ENCODE peak calls at places on chromosomes 4 and X, in four cellular contexts. R is ELF-1, B is M059J, C is RWPE1. Z is an unnamed sample.

GRCh38 chrX:51336584-51336983 is 4.0 kb downstream of the NUDT10 start:
- DNase-seq in R (peak), B (peak), C (peak), Z (no peak)

GRCh38 chr4:104365618-104366017 is 129.1 kb downstream of the CXXC4 start:
- DNase-seq in R (no peak), B (no peak), C (no peak), Z (no peak)

GRCh38 chr4:186757696-186758330 is 34.2 kb upstream of the FAT1 start:
- DNase-seq in R (no peak), B (no peak), C (no peak), Z (no peak)

GRCh38 chr4:185112104-185112503 is 31.0 kb upstream of the SLC25A4 start:
- DNase-seq in R (peak), B (peak), C (peak), Z (no peak)

GRCh38 chr4:185096032-185096653 is 46.9 kb upstream of the SLC25A4 start:
- DNase-seq in R (no peak), B (peak), C (peak), Z (no peak)

GRCh38 chrX:107355533-107355932 is 93.9 kb upstream of the FRMPD3 start:
- DNase-seq in R (peak), B (no peak), C (no peak), Z (no peak)

GRCh38 chr4:93002240-93002639 is 698.5 kb downstream of the GRID2 start:
- DNase-seq in R (no peak), B (no peak), C (no peak), Z (no peak)

GRCh38 chrX:107654778-107655761 is 26.8 kb downstream of the PRPS1 start:
- DNase-seq in R (peak), B (peak), C (peak), Z (peak)

GRCh38 chr4:156169861-156170260 is 216.2 kb upstream of the CTSO start:
- DNase-seq in R (peak), B (peak), C (no peak), Z (no peak)

GRCh38 chrX:101550825-101551767 is 749 bp downstream of the ARMCX1 start:
- DNase-seq in R (peak), B (peak), C (peak), Z (no peak)

GRCh38 chr4:147879676-147880075 is 147.8 kb downstream of the ARHGAP10 start:
- DNase-seq in R (no peak), B (no peak), C (no peak), Z (no peak)

GRCh38 chr4:116070283-116070682 is 956.9 kb upstream of the NDST4 start:
- DNase-seq in R (no peak), B (peak), C (peak), Z (no peak)

GRCh38 chr4:169492436-169493163 is 119.8 kb downstream of the NEK1 start:
- DNase-seq in R (peak), B (peak), C (peak), Z (no peak)

GRCh38 chr4:8644461-8644891 is 51.9 kb downstream of the CPZ start:
- DNase-seq in R (peak), B (peak), C (no peak), Z (no peak)

GRCh38 chrX:38882894-38883620 is 81.8 kb downstream of the MID1IP1 start:
- DNase-seq in R (no peak), B (peak), C (peak), Z (no peak)

GRCh38 chr4:41360911-41361830 is 104.4 kb downstream of the UCHL1 start:
- DNase-seq in R (peak), B (peak), C (peak), Z (peak)

GRCh38 chrX:720858-721257 is 90.3 kb downstream of the SHOX start:
- DNase-seq in R (no peak), B (no peak), C (no peak), Z (no peak)

GRCh38 chr4:17055788-17056187 is 157.3 kb upstream of the LDB2 start:
- DNase-seq in R (no peak), B (peak), C (peak), Z (no peak)

GRCh38 chr4:188254211-188254610 is 115.0 kb downstream of the TRIML1 start:
- DNase-seq in R (no peak), B (peak), C (no peak), Z (no peak)

GRCh38 chr4:48033825-48034413 is 17.3 kb downstream of the NIPAL1 start:
- DNase-seq in R (no peak), B (peak), C (peak), Z (no peak)

GRCh38 chr4:38925492-38926418 is 58.1 kb downstream of the FAM114A1 start:
- DNase-seq in R (no peak), B (no peak), C (no peak), Z (peak)

GRCh38 chrX:108068121-108068520 is 23.2 kb downstream of the PSMD10 start:
- DNase-seq in R (no peak), B (no peak), C (no peak), Z (no peak)

GRCh38 chr4:136810626-136811025 is 721.7 kb downstream of the PCDH18 start:
- DNase-seq in R (no peak), B (peak), C (no peak), Z (no peak)

GRCh38 chr4:166670341-166670740 is 564.0 kb downstream of the SPOCK3 start:
- DNase-seq in R (no peak), B (no peak), C (no peak), Z (no peak)

Z was measured in hypothalamus.